ENCODE peak calls at places on chromosomes 3 and 15, in seven cellular contexts. One of them, this sample, is unnamed.

GRCh38 chr3:134656211-134656800 is 5.5 kb upstream of the KY start:
- DNase-seq in MM.1S: no peak
- DNase-seq in astrocyte of the spinal cord: no peak
- DNase-seq in ovary: no peak
- DNase-seq in left ventricle myocardium inferior: no peak
- DNase-seq in upper lobe of left lung: no peak
- DNase-seq in lung: no peak
- DNase-seq in this sample: no peak

GRCh38 chr3:134681527-134681910 is 30.7 kb upstream of the KY start:
- DNase-seq in lung: no peak
- DNase-seq in ovary: no peak
- DNase-seq in left ventricle myocardium inferior: no peak
- DNase-seq in upper lobe of left lung: no peak
- DNase-seq in MM.1S: no peak
- DNase-seq in astrocyte of the spinal cord: no peak
- DNase-seq in this sample: no peak

GRCh38 chr3:109356442-109357155 is 19.3 kb upstream of the DPPA4 start:
- DNase-seq in left ventricle myocardium inferior: no peak
- DNase-seq in lung: no peak
- DNase-seq in MM.1S: no peak
- DNase-seq in astrocyte of the spinal cord: no peak
- DNase-seq in ovary: no peak
- DNase-seq in upper lobe of left lung: no peak
- DNase-seq in this sample: no peak

GRCh38 chr3:114451561-114452018 is 157.8 kb downstream of the TIGIT start:
- DNase-seq in astrocyte of the spinal cord: peak; percentile 44
- DNase-seq in MM.1S: no peak
- DNase-seq in left ventricle myocardium inferior: peak; percentile 23
- DNase-seq in lung: no peak
- DNase-seq in ovary: peak; percentile 47
- DNase-seq in upper lobe of left lung: peak; percentile 40
- DNase-seq in this sample: no peak

GRCh38 chr3:52694528-52695189 is 8.8 kb downstream of the GNL3 start:
- DNase-seq in ovary: no peak
- DNase-seq in upper lobe of left lung: no peak
- DNase-seq in left ventricle myocardium inferior: no peak
- DNase-seq in lung: no peak
- DNase-seq in astrocyte of the spinal cord: no peak
- DNase-seq in MM.1S: no peak
- DNase-seq in this sample: no peak

GRCh38 chr15:96330064-96330449 is 443 bp upstream of the NR2F2 start:
- DNase-seq in astrocyte of the spinal cord: peak; percentile 87
- DNase-seq in ovary: peak; percentile 89
- DNase-seq in upper lobe of left lung: no peak
- DNase-seq in lung: no peak
- DNase-seq in MM.1S: peak; percentile 60
- DNase-seq in left ventricle myocardium inferior: no peak
- DNase-seq in this sample: peak; percentile 60

GRCh38 chr3:46724360-46724890 is 6.8 kb upstream of the PRSS50 start:
- DNase-seq in upper lobe of left lung: no peak
- DNase-seq in left ventricle myocardium inferior: no peak
- DNase-seq in MM.1S: no peak
- DNase-seq in ovary: no peak
- DNase-seq in astrocyte of the spinal cord: no peak
- DNase-seq in lung: no peak
- DNase-seq in this sample: no peak

GRCh38 chr15:101004500-101004899 is 85.3 kb downstream of the LRRK1 start:
- DNase-seq in upper lobe of left lung: no peak
- DNase-seq in ovary: no peak
- DNase-seq in MM.1S: no peak
- DNase-seq in left ventricle myocardium inferior: no peak
- DNase-seq in astrocyte of the spinal cord: no peak
- DNase-seq in lung: no peak
- DNase-seq in this sample: no peak

GRCh38 chr3:59052803-59053411 is 3.1 kb upstream of the CFAP20DC start:
- DNase-seq in lung: no peak
- DNase-seq in astrocyte of the spinal cord: peak; percentile 53
- DNase-seq in upper lobe of left lung: no peak
- DNase-seq in left ventricle myocardium inferior: no peak
- DNase-seq in ovary: no peak
- DNase-seq in MM.1S: peak; percentile 59
- DNase-seq in this sample: peak; percentile 28

GRCh38 chr15:88627463-88627862 is 6.3 kb downstream of the AEN start:
- DNase-seq in astrocyte of the spinal cord: no peak
- DNase-seq in ovary: no peak
- DNase-seq in MM.1S: peak; percentile 88
- DNase-seq in left ventricle myocardium inferior: no peak
- DNase-seq in lung: no peak
- DNase-seq in upper lobe of left lung: no peak
- DNase-seq in this sample: peak; percentile 93

GRCh38 chr3:169044341-169045113 is 619.0 kb downstream of the MECOM start:
- DNase-seq in ovary: no peak
- DNase-seq in lung: no peak
- DNase-seq in astrocyte of the spinal cord: peak; percentile 73
- DNase-seq in upper lobe of left lung: no peak
- DNase-seq in MM.1S: no peak
- DNase-seq in left ventricle myocardium inferior: no peak
- DNase-seq in this sample: no peak

GRCh38 chr3:122920986-122921385 is 106.6 kb downstream of the SEMA5B start:
- DNase-seq in lung: no peak
- DNase-seq in astrocyte of the spinal cord: no peak
- DNase-seq in ovary: no peak
- DNase-seq in MM.1S: no peak
- DNase-seq in left ventricle myocardium inferior: no peak
- DNase-seq in upper lobe of left lung: no peak
- DNase-seq in this sample: no peak

GRCh38 chr3:189573004-189573403 is 58.2 kb upstream of the TP63 start:
- DNase-seq in ovary: no peak
- DNase-seq in left ventricle myocardium inferior: no peak
- DNase-seq in MM.1S: no peak
- DNase-seq in upper lobe of left lung: no peak
- DNase-seq in lung: no peak
- DNase-seq in astrocyte of the spinal cord: no peak
- DNase-seq in this sample: no peak

GRCh38 chr3:4772171-4772804 is 206.9 kb upstream of the BHLHE40 start:
- DNase-seq in left ventricle myocardium inferior: peak; percentile 84
- DNase-seq in astrocyte of the spinal cord: peak; percentile 55
- DNase-seq in ovary: peak; percentile 93
- DNase-seq in upper lobe of left lung: peak; percentile 57
- DNase-seq in lung: peak; percentile 51
- DNase-seq in MM.1S: no peak
- DNase-seq in this sample: no peak

GRCh38 chr3:167350245-167350862 is 29.7 kb downstream of the ZBBX start:
- DNase-seq in astrocyte of the spinal cord: peak; percentile 43
- DNase-seq in left ventricle myocardium inferior: no peak
- DNase-seq in upper lobe of left lung: no peak
- DNase-seq in ovary: no peak
- DNase-seq in lung: no peak
- DNase-seq in MM.1S: peak; percentile 58
- DNase-seq in this sample: peak; percentile 12

GRCh38 chr15:81531141-81531592 is 157.2 kb upstream of the TMC3 start:
- DNase-seq in left ventricle myocardium inferior: no peak
- DNase-seq in astrocyte of the spinal cord: peak; percentile 21
- DNase-seq in ovary: no peak
- DNase-seq in MM.1S: no peak
- DNase-seq in upper lobe of left lung: no peak
- DNase-seq in lung: no peak
- DNase-seq in this sample: no peak

GRCh38 chr3:15502616-15503015 is 18.9 kb downstream of the COLQ start:
- DNase-seq in lung: no peak
- DNase-seq in left ventricle myocardium inferior: no peak
- DNase-seq in astrocyte of the spinal cord: no peak
- DNase-seq in ovary: no peak
- DNase-seq in upper lobe of left lung: no peak
- DNase-seq in MM.1S: no peak
- DNase-seq in this sample: no peak

GRCh38 chr3:13616359-13616758 is 67.4 kb downstream of the FBLN2 start:
- DNase-seq in ovary: no peak
- DNase-seq in left ventricle myocardium inferior: no peak
- DNase-seq in astrocyte of the spinal cord: no peak
- DNase-seq in MM.1S: no peak
- DNase-seq in lung: no peak
- DNase-seq in upper lobe of left lung: no peak
- DNase-seq in this sample: no peak

GRCh38 chr3:149534671-149535394 is 60.3 kb downstream of the TM4SF4 start:
- DNase-seq in upper lobe of left lung: peak; percentile 70
- DNase-seq in ovary: peak; percentile 30
- DNase-seq in lung: peak; percentile 51
- DNase-seq in left ventricle myocardium inferior: no peak
- DNase-seq in astrocyte of the spinal cord: peak; percentile 79
- DNase-seq in MM.1S: no peak
- DNase-seq in this sample: no peak
- H3K4me3 ChIP-seq in upper lobe of left lung: no peak overlapping the region
- H3K4me3 ChIP-seq in ovary: no peak overlapping the region
- H3K4me3 ChIP-seq in lung: no peak overlapping the region
- H3K4me3 ChIP-seq in left ventricle myocardium inferior: no peak overlapping the region
- H3K4me3 ChIP-seq in astrocyte of the spinal cord: no peak overlapping the region
- H3K4me3 ChIP-seq in MM.1S: no peak overlapping the region
- H3K4me3 ChIP-seq in this sample: no peak overlapping the region

DNA sequence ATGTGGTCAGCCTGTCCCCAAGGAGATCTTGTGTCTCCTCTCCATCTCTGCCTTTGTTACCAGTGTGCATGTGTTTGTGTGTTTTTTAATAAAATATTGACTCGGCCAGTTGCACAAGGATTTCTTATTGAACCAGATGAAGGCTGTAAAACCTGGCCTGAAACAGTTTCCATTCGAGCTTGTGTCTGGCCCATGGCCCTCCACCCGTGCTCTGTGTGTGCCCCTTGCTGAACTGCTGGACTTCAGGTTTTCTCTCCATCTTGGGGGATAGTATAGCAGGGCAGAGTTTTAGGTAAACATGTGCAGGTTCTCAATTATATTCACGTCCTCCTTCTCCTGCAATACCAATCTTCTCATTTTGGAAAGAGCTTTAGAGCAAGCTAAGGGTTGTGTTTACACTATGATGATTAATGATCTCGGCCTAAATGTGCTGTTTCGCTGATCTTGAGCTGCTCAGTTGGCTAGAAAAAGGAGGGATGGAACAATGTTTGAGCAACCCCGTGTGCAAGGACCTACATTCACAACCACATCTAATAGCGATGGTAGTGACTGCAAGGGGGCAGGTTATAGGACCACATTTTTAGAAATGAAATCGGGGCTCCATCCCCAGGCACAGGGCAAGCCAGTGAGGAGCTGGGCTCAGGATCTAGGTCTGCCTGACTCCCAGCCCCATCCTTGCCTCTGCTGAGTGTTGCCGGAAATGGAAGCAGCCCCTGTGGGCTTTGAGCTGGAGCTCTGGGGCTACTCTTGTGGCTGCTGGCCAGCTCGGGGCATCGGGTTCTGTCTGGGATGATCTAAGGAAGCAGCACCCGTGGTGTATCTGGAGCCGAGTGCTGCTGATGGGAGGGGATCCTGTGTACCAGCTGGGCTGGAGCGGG is 47.7 kb downstream of the CMTM6 start:
- DNase-seq in ovary: no peak
- DNase-seq in upper lobe of left lung: no peak
- DNase-seq in astrocyte of the spinal cord: no peak
- DNase-seq in left ventricle myocardium inferior: no peak
- DNase-seq in lung: no peak
- DNase-seq in MM.1S: no peak
- DNase-seq in this sample: no peak
- H3K4me3 ChIP-seq in ovary: no peak overlapping the region
- H3K4me3 ChIP-seq in upper lobe of left lung: no peak overlapping the region
- H3K4me3 ChIP-seq in astrocyte of the spinal cord: no peak overlapping the region
- H3K4me3 ChIP-seq in left ventricle myocardium inferior: no peak overlapping the region
- H3K4me3 ChIP-seq in lung: no peak overlapping the region
- H3K4me3 ChIP-seq in MM.1S: no peak overlapping the region
- H3K4me3 ChIP-seq in this sample: no peak overlapping the region

DNA sequence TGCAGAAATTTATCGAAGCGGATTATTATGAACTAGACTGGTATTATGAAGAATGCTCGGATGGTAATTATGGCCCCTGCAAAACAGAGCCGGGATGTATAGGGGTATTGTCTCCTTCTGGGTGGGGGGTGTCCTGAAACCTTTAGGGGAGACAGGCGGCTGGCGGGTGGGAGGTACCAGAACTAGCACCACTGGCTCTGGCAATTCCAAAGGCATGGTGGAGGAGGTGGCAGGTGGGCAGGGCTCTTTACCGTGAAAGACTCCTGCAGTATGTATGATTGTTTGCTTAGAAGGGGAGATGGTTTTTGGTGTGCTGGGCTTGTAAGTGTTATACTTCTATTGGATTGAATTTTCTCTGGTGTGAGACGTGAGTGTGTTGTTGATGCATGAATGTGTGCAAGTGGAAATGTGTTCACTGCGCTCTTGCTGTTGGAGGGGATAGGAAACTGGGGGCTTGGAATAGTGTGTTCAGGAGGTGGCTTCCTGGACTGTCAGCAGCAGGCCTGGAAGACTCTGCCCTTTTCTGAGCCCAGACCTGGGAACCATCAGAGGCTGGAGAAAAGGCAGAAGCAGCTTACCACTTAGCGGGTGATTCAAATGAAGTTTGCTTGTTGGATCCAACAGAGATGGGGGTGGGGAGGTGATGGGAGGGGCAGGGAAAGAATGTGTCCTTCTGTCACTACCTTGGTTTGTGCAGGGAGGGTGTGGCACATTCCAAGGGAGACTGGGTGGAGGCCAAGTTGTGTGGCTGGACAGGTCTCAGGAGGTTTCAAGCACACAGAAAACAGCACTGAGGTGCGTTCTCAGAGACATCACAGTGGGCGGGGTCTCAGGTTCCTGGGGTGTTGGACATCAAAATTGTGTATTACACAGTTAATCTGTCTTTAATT is 58.6 kb downstream of the TRAK1 start:
- DNase-seq in lung: peak; percentile 89
- DNase-seq in astrocyte of the spinal cord: no peak
- DNase-seq in left ventricle myocardium inferior: no peak
- DNase-seq in MM.1S: no peak
- DNase-seq in upper lobe of left lung: peak; percentile 82
- DNase-seq in ovary: no peak
- DNase-seq in this sample: no peak
- H3K4me3 ChIP-seq in lung: no peak overlapping the region
- H3K4me3 ChIP-seq in astrocyte of the spinal cord: no peak overlapping the region
- H3K4me3 ChIP-seq in left ventricle myocardium inferior: no peak overlapping the region
- H3K4me3 ChIP-seq in MM.1S: no peak overlapping the region
- H3K4me3 ChIP-seq in upper lobe of left lung: no peak overlapping the region
- H3K4me3 ChIP-seq in ovary: no peak overlapping the region
- H3K4me3 ChIP-seq in this sample: no peak overlapping the region

DNA sequence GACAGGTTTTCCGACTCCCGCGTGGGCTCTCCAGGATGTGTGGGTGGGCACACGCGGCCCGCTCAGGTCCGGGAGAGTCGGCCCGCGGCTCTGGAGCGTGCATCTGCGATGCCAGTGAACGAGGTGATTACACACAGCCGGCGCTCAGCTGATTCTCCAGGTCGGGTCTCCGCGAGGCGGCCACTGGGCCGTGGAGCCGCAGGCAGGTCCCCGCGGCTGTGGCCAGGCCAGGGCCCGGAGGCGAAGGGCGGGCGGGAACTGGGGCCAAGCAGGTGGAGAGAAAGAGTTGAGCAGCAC is 13.2 kb downstream of the PAK6 start:
- DNase-seq in MM.1S: no peak
- DNase-seq in ovary: no peak
- DNase-seq in lung: no peak
- DNase-seq in left ventricle myocardium inferior: peak; percentile 12
- DNase-seq in upper lobe of left lung: no peak
- DNase-seq in astrocyte of the spinal cord: no peak
- DNase-seq in this sample: no peak
- H3K4me3 ChIP-seq in MM.1S: peak overlapping the region; percentile 68
- H3K4me3 ChIP-seq in ovary: peak overlapping the region; percentile 41
- H3K4me3 ChIP-seq in lung: no peak overlapping the region
- H3K4me3 ChIP-seq in left ventricle myocardium inferior: peak overlapping the region; percentile 69
- H3K4me3 ChIP-seq in upper lobe of left lung: peak overlapping the region; percentile 70
- H3K4me3 ChIP-seq in astrocyte of the spinal cord: no peak overlapping the region
- H3K4me3 ChIP-seq in this sample: no peak overlapping the region